ENCODE peak calls at places on chromosomes 12 and 14, in five cellular contexts. S is neuronal stem cell, K is mesenchymal stem cell, D is trophoblast cell, N is H1. I is an unnamed sample.

GRCh38 chr14:104346608-104347007 is 208.2 kb downstream of the KIF26A start:
- DNase-seq in S (no peak), K (no peak), D (no peak), N (no peak), I (peak)

GRCh38 chr12:104710940-104711725 is 247.0 kb downstream of the SLC41A2 start:
- DNase-seq in S (no peak), K (no peak), D (no peak), N (no peak), I (no peak)

GRCh38 chr12:55829967-55830600 is 697 bp upstream of the DNAJC14 start:
- DNase-seq in S (no peak), K (no peak), D (peak), N (no peak), I (peak)

GRCh38 chr12:10310926-10311705 is 3.4 kb downstream of the KLRD1 start:
- DNase-seq in S (no peak), K (no peak), D (no peak), N (no peak), I (no peak)

GRCh38 chr12:127381043-127381668 is 885.8 kb upstream of the TMEM132C start:
- DNase-seq in S (peak), K (peak), D (peak), N (peak), I (peak)

GRCh38 chr14:37678916-37679315 is 83.5 kb downstream of the TTC6 start:
- DNase-seq in S (no peak), K (peak), D (no peak), N (no peak), I (no peak)

GRCh38 chr12:104304261-104305004 is 894 bp downstream of the EID3 start:
- DNase-seq in S (no peak), K (no peak), D (no peak), N (no peak), I (no peak)

GRCh38 chr12:27505771-27506170 is 18.2 kb upstream of the PPFIBP1 start:
- DNase-seq in S (no peak), K (no peak), D (no peak), N (no peak), I (no peak)

GRCh38 chr14:67472726-67473125 is 15.8 kb downstream of the TMEM229B start:
- DNase-seq in S (no peak), K (no peak), D (no peak), N (no peak), I (no peak)

GRCh38 chr14:24162083-24162482 is 1.0 kb downstream of the IRF9 start:
- DNase-seq in S (no peak), K (peak), D (no peak), N (no peak), I (no peak)

GRCh38 chr12:68237068-68237467 is 11.5 kb upstream of the IL26 start:
- DNase-seq in S (no peak), K (no peak), D (no peak), N (no peak), I (no peak)

GRCh38 chr12:114673169-114673833 is 10.7 kb downstream of the TBX3 start:
- DNase-seq in S (peak), K (peak), D (no peak), N (no peak), I (peak)

GRCh38 chr14:71591929-71592328 is 340.3 kb upstream of the RGS6 start:
- DNase-seq in S (no peak), K (peak), D (no peak), N (no peak), I (no peak)

GRCh38 chr12:90280033-90280432 is 571.4 kb upstream of the ATP2B1 start:
- DNase-seq in S (no peak), K (peak), D (no peak), N (no peak), I (no peak)

GRCh38 chr12:32106153-32106516 is 512 bp upstream of the BICD1 start:
- DNase-seq in S (no peak), K (no peak), D (no peak), N (no peak), I (no peak)

GRCh38 chr12:89060133-89060532 is 292.2 kb downstream of the DUSP6 start:
- DNase-seq in S (peak), K (peak), D (no peak), N (no peak), I (no peak)

GRCh38 chr12:119225454-119225853 is 46.7 kb downstream of the HSPB8 start:
- DNase-seq in S (no peak), K (no peak), D (no peak), N (no peak), I (no peak)

GRCh38 chr14:24307575-24308341 is at the start of gene CIDEB:
- DNase-seq in S (peak), K (peak), D (peak), N (no peak), I (peak)

GRCh38 chr12:6553051-6553868 is 2.6 kb downstream of the IFFO1 start:
- DNase-seq in S (no peak), K (peak), D (no peak), N (no peak), I (no peak)

GRCh38 chr12:24617471-24617870 is 331.4 kb downstream of the BCAT1 start:
- DNase-seq in S (no peak), K (peak), D (no peak), N (no peak), I (no peak)

GRCh38 chr14:54597795-54598443 is 31.0 kb downstream of the SAMD4A start:
- DNase-seq in S (no peak), K (peak), D (no peak), N (no peak), I (no peak)

GRCh38 chr14:92523752-92524151 is 10.2 kb downstream of the RIN3 start:
- DNase-seq in S (no peak), K (no peak), D (no peak), N (no peak), I (no peak)

GRCh38 chr12:69544087-69544486 is 41.2 kb upstream of the CCT2 start:
- DNase-seq in S (no peak), K (no peak), D (peak), N (no peak), I (no peak)

GRCh38 chr14:74038015-74038859 is 19.1 kb downstream of the BBOF1 start:
- DNase-seq in S (peak), K (peak), D (peak), N (no peak), I (no peak)

GRCh38 chr12:84507914-84508313 is 404.7 kb downstream of the SLC6A15 start:
- DNase-seq in S (no peak), K (no peak), D (no peak), N (no peak), I (no peak)

GRCh38 chr12:24591079-24591626 is 357.7 kb downstream of the BCAT1 start:
- DNase-seq in S (no peak), K (no peak), D (no peak), N (no peak), I (no peak)

GRCh38 chr14:76576047-76576741 is 185.1 kb upstream of the VASH1 start:
- DNase-seq in S (no peak), K (no peak), D (peak), N (no peak), I (no peak)

GRCh38 chr12:58104443-58104842 is 163.1 kb downstream of the ATP23 start:
- DNase-seq in S (no peak), K (no peak), D (no peak), N (no peak), I (no peak)

GRCh38 chr14:95652171-95652570 is 34.1 kb upstream of the TCL1B start:
- DNase-seq in S (no peak), K (no peak), D (peak), N (no peak), I (no peak)

GRCh38 chr14:51533160-51533559 is 118.5 kb upstream of the FRMD6 start:
- DNase-seq in S (no peak), K (peak), D (peak), N (no peak), I (no peak)

GRCh38 chr12:64566882-64567517 is 43.3 kb upstream of the RASSF3 start:
- DNase-seq in S (no peak), K (no peak), D (no peak), N (no peak), I (no peak)

DNA sequence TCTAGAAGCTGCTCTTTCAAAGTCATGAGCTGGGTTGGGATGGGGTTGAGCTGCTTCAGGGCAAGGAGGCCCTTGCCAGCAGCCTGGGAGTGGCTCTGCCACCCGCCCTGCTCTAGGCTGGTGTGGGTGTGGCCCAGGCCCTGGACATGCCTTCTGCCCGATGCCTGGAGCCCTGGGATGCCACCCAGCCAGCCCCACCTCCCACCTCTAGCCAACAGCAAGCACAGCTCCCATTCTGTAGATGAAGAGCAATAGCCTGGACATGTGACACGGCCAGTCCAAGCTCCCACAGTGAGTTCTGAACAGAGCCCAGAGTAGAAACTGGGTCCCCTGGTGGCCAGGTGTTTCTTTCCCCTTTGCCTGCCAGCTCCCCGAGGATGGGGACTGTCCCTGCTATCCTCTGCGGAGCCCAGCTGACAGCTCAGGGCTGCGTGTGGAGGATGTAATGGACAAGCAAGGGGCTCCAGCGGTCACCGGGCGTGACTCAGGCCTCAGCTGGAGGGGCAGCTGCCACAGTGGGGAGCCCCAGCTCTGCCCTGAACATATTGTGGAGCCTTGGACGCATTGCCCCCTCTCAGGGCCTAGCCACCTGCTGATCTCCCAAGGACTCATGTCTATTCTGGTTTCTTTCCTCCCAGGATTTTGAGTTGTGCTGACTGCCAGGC is 165.2 kb downstream of the TSPAN9 start:
- DNase-seq in S (no peak), K (no peak), D (no peak), N (no peak), I (no peak)
- H2BK12ac ChIP-seq in S (no peak), K (no peak), D (no peak), N (no peak), I (no peak)

DNA sequence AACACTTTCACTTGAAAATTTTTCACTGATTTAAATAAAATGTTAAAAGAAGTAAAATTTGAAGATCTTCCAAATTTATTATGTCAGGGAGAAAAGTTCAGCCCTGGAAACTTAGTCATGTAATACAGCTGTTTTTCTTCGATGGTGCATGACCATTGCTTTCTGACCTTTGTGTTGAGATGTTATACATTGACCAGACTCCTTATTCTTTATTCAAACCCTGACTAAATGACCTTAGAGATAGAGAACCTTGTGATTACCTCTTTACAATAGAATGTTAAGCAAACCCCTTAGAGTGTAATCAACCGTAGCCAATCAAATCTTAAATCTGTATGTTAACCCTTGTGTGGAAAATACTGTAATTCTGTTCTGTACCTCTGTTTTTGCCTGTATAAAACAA is 34.5 kb downstream of the PLCZ1 start:
- DNase-seq in S (no peak), K (no peak), D (no peak), N (no peak), I (no peak)
- H2BK12ac ChIP-seq in S (no peak), K (no peak), D (no peak), N (no peak), I (no peak)

GRCh38 chr14:59272633-59273032 is 84.2 kb downstream of the DAAM1 start:
- DNase-seq in S (no peak), K (no peak), D (peak), N (no peak), I (no peak)
- H2BK12ac ChIP-seq in S (no peak), K (no peak), D (no peak), N (no peak), I (no peak)

DNA sequence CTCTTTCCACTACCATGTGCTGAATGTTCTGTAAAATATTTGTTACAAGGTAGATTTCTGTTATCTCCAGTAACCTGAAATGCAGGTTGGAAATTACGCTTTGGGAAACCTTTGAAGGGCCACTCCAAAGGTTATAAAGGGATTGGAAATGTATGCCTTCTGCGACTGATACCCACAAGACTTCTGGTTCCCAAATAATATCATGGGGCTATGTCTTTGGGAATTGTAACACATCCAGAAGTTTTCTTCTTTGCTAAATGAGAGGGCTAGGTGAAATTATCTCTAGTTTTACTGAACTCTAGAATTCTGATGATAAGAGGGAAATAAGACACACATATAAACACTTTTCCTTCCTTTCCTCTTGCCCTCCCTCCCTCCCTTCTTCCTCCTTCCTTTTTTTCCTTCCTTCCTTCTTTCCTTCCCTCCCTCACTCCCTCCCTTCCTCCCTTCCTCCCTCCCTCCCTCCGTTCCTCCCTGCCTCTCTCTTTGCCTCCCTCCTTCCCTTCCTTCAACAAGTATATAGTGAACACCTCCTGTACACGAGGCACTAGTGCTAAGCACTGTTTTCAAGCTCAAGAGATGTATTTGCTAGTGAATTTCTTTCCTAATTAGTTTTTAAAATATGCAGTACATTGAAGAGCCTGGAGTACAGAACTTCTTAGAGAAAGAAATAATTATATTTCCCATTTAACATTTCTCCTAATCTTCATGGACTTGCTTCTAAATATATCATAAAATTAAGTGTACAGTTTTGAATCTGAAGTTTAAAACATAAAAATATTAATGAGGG is 10.1 kb downstream of the HMGA2 start:
- DNase-seq in S (no peak), K (no peak), D (no peak), N (no peak), I (no peak)
- H2BK12ac ChIP-seq in S (no peak), K (no peak), D (no peak), N (no peak), I (no peak)

GRCh38 chr14:30243157-30243556 is 315.5 kb upstream of the PRKD1 start:
- DNase-seq in S (no peak), K (no peak), D (peak), N (no peak), I (no peak)
- H2BK12ac ChIP-seq in S (no peak), K (no peak), D (no peak), N (no peak), I (no peak)

GRCh38 chr12:47818701-47819543 is 781 bp downstream of the HDAC7 start:
- DNase-seq in S (peak), K (peak), D (peak), N (no peak), I (peak)
- H2BK12ac ChIP-seq in S (peak), K (peak), D (peak), N (peak), I (no peak)

GRCh38 chr12:132364348-132364902 is 35.0 kb upstream of the GALNT9 start:
- DNase-seq in S (no peak), K (no peak), D (no peak), N (no peak), I (no peak)
- H2BK12ac ChIP-seq in S (no peak), K (no peak), D (no peak), N (no peak), I (no peak)

DNA sequence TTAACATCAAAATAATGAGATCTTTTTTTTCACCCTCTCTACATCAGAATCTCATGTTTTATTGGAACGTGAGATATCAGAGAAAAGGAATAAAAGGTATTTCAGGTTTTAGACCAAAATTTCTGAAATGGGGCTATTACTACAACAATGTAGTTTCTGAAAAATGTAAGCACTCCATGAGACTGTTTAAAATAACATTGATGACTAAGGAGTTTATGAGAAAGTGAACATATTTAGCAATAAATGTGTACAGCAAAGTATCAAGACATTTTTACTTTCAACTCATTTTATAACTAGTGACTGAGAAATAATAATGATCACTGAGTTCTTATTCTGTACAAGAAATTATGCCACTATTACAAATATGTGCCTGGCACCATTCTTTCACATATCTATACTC is 39.3 kb upstream of the ABCC9 start:
- DNase-seq in S (no peak), K (no peak), D (no peak), N (no peak), I (no peak)
- H2BK12ac ChIP-seq in S (no peak), K (no peak), D (no peak), N (no peak), I (no peak)